ENCODE peak calls at places on chromosomes 7 and 10, in seven cellular contexts. M is amygdala, O is HS-5, B is NCI-H446, L is HFFc6, T is NCI-H1105 treated with DMSO at 0.1 percent for 48 hours, I is Right ventricle myocardium superior. G is an unnamed sample.

GRCh38 chr7:121452400-121452799 is 56.3 kb upstream of the FAM3C start:
- DNase-seq in M (no peak), O (no peak), B (no peak), L (no peak), T (no peak), I (no peak), G (no peak)

GRCh38 chr10:34024708-34025425 is 690.4 kb upstream of the NRP1 start:
- DNase-seq in M (no peak), O (no peak), B (peak), L (no peak), T (no peak), I (peak), G (peak)

GRCh38 chr7:33873981-33874750 is 31.2 kb upstream of the BMPER start:
- DNase-seq in M (no peak), O (peak), B (no peak), L (peak), T (no peak), I (no peak), G (peak)

GRCh38 chr10:103847909-103848468 is 7.4 kb downstream of the SH3PXD2A start:
- DNase-seq in M (no peak), O (no peak), B (no peak), L (no peak), T (no peak), I (no peak), G (no peak)

GRCh38 chr10:3036155-3036554 is 31.2 kb upstream of the PFKP start:
- DNase-seq in M (no peak), O (no peak), B (no peak), L (no peak), T (no peak), I (no peak), G (no peak)

GRCh38 chr10:105075031-105075430 is 433.9 kb downstream of the SORCS3 start:
- DNase-seq in M (no peak), O (no peak), B (no peak), L (no peak), T (no peak), I (no peak), G (no peak)

GRCh38 chr7:135678612-135679575 is 16.6 kb downstream of the STMP1 start:
- DNase-seq in M (no peak), O (no peak), B (peak), L (peak), T (peak), I (peak), G (no peak)

GRCh38 chr7:156475666-156476065 is 164.9 kb upstream of the RNF32 start:
- DNase-seq in M (no peak), O (no peak), B (no peak), L (peak), T (no peak), I (no peak), G (peak)

GRCh38 chr10:100562806-100563293 is 27.1 kb downstream of the HIF1AN start:
- DNase-seq in M (peak), O (peak), B (no peak), L (peak), T (peak), I (no peak), G (peak)

GRCh38 chr7:28292826-28293528 is 112.4 kb upstream of the JAZF1 start:
- DNase-seq in M (no peak), O (no peak), B (no peak), L (no peak), T (no peak), I (no peak), G (no peak)

GRCh38 chr10:17793041-17793440 is 16.1 kb upstream of the MRC1 start:
- DNase-seq in M (no peak), O (no peak), B (no peak), L (no peak), T (no peak), I (no peak), G (no peak)

GRCh38 chr10:43793714-43794113 is 145.0 kb upstream of the ZNF32 start:
- DNase-seq in M (no peak), O (peak), B (no peak), L (no peak), T (no peak), I (no peak), G (no peak)

GRCh38 chr7:92768501-92769360 is 67.6 kb downstream of the CDK6 start:
- DNase-seq in M (peak), O (no peak), B (peak), L (peak), T (no peak), I (no peak), G (peak)

GRCh38 chr7:35556532-35557471 is 138.1 kb downstream of the HERPUD2 start:
- DNase-seq in M (no peak), O (no peak), B (no peak), L (no peak), T (no peak), I (no peak), G (no peak)

GRCh38 chr7:98240961-98241673 is 10.9 kb downstream of the TECPR1 start:
- DNase-seq in M (peak), O (no peak), B (no peak), L (no peak), T (no peak), I (no peak), G (peak)

GRCh38 chr10:71243756-71244637 is 31.6 kb downstream of the UNC5B start:
- DNase-seq in M (no peak), O (no peak), B (no peak), L (peak), T (no peak), I (peak), G (no peak)

GRCh38 chr7:42065942-42066341 is 171.1 kb downstream of the GLI3 start:
- DNase-seq in M (no peak), O (no peak), B (no peak), L (no peak), T (no peak), I (no peak), G (peak)

GRCh38 chr7:129783097-129783919 is 169.5 kb downstream of the UBE2H start:
- DNase-seq in M (no peak), O (no peak), B (no peak), L (no peak), T (no peak), I (no peak), G (no peak)

GRCh38 chr10:82628373-82628772 is 753.4 kb downstream of the NRG3 start:
- DNase-seq in M (no peak), O (no peak), B (peak), L (no peak), T (no peak), I (no peak), G (no peak)

GRCh38 chr7:51035696-51036095 is 253.0 kb upstream of the GRB10 start:
- DNase-seq in M (no peak), O (no peak), B (no peak), L (no peak), T (no peak), I (no peak), G (no peak)

GRCh38 chr10:91552706-91553105 is 80.2 kb downstream of the PPP1R3C start:
- DNase-seq in M (no peak), O (no peak), B (peak), L (no peak), T (no peak), I (peak), G (no peak)

GRCh38 chr7:32957326-32958045 is at the start of gene FKBP9:
- DNase-seq in M (peak), O (peak), B (peak), L (peak), T (peak), I (peak), G (peak)

GRCh38 chr10:56763090-56763489 is 402.0 kb upstream of the ZWINT start:
- DNase-seq in M (no peak), O (no peak), B (no peak), L (no peak), T (no peak), I (peak), G (no peak)

GRCh38 chr7:116511552-116512523 is 12.3 kb downstream of the CAV2 start:
- DNase-seq in M (no peak), O (no peak), B (no peak), L (peak), T (peak), I (no peak), G (no peak)

GRCh38 chr10:29746080-29746797 is 111.5 kb upstream of the SVIL start:
- DNase-seq in M (no peak), O (no peak), B (no peak), L (no peak), T (no peak), I (no peak), G (peak)

GRCh38 chr7:106035568-106035967 is 72.5 kb downstream of the CDHR3 start:
- DNase-seq in M (no peak), O (no peak), B (no peak), L (no peak), T (no peak), I (no peak), G (no peak)

GRCh38 chr10:132511692-132512442 is 25.7 kb upstream of the INPP5A start:
- DNase-seq in M (no peak), O (no peak), B (no peak), L (no peak), T (no peak), I (peak), G (no peak)

GRCh38 chr10:11162828-11163599 is 145.3 kb downstream of the CELF2 start:
- DNase-seq in M (peak), O (no peak), B (no peak), L (no peak), T (no peak), I (peak), G (no peak)

GRCh38 chr10:5291501-5292195 is 73.1 kb upstream of the UCN3 start:
- DNase-seq in M (no peak), O (peak), B (no peak), L (peak), T (no peak), I (peak), G (peak)

G was measured in brain microvascular endothelial cell.